ENCODE peak calls at places on chromosome 3, in five cellular contexts. One of them, this sample, is unnamed.

GRCh38 chr3:126983653-126984390 is 907 bp downstream of the PLXNA1 start:
- DNase-seq in activated naive CD8-positive, alpha-beta T cell treated with anti-CD3 and anti-CD28 coated beads for 36 hours: peak; percentile 46
- DNase-seq in stimulated activated effector memory CD8-positive, alpha-beta T cell treated with anti-CD3 and anti-CD28 coated beads, Interleukin-12 subunit alpha, Interleukin-12 subunit beta, amount 100 ng/mL, for 72 hours: peak; percentile 28
- DNase-seq in stimulated activated CD4-positive, alpha-beta T cell treated with anti-CD3 and anti-CD28 coated beads, Interleukin-4, amount 100 ng/mL, for 48 hours: peak; percentile 10
- DNase-seq in effector memory CD8-positive, alpha-beta T cell: peak; percentile 18
- DNase-seq in this sample: peak; percentile 59

GRCh38 chr3:114880078-114880477 is 267.0 kb downstream of the ZBTB20 start:
- DNase-seq in stimulated activated effector memory CD8-positive, alpha-beta T cell treated with anti-CD3 and anti-CD28 coated beads, Interleukin-12 subunit alpha, Interleukin-12 subunit beta, amount 100 ng/mL, for 72 hours: no peak
- DNase-seq in stimulated activated CD4-positive, alpha-beta T cell treated with anti-CD3 and anti-CD28 coated beads, Interleukin-4, amount 100 ng/mL, for 48 hours: no peak
- DNase-seq in effector memory CD8-positive, alpha-beta T cell: no peak
- DNase-seq in activated naive CD8-positive, alpha-beta T cell treated with anti-CD3 and anti-CD28 coated beads for 36 hours: no peak
- DNase-seq in this sample: peak; percentile 32

GRCh38 chr3:4824948-4825325 is 154.3 kb upstream of the BHLHE40 start:
- DNase-seq in effector memory CD8-positive, alpha-beta T cell: no peak
- DNase-seq in activated naive CD8-positive, alpha-beta T cell treated with anti-CD3 and anti-CD28 coated beads for 36 hours: no peak
- DNase-seq in stimulated activated effector memory CD8-positive, alpha-beta T cell treated with anti-CD3 and anti-CD28 coated beads, Interleukin-12 subunit alpha, Interleukin-12 subunit beta, amount 100 ng/mL, for 72 hours: no peak
- DNase-seq in stimulated activated CD4-positive, alpha-beta T cell treated with anti-CD3 and anti-CD28 coated beads, Interleukin-4, amount 100 ng/mL, for 48 hours: no peak
- DNase-seq in this sample: peak; percentile 90

GRCh38 chr3:10380906-10381795 is 60.2 kb upstream of the SEC13 start:
- DNase-seq in activated naive CD8-positive, alpha-beta T cell treated with anti-CD3 and anti-CD28 coated beads for 36 hours: no peak
- DNase-seq in stimulated activated CD4-positive, alpha-beta T cell treated with anti-CD3 and anti-CD28 coated beads, Interleukin-4, amount 100 ng/mL, for 48 hours: no peak
- DNase-seq in effector memory CD8-positive, alpha-beta T cell: no peak
- DNase-seq in stimulated activated effector memory CD8-positive, alpha-beta T cell treated with anti-CD3 and anti-CD28 coated beads, Interleukin-12 subunit alpha, Interleukin-12 subunit beta, amount 100 ng/mL, for 72 hours: no peak
- DNase-seq in this sample: no peak

GRCh38 chr3:141384157-141384556 is 15.9 kb downstream of the ZBTB38 start:
- DNase-seq in stimulated activated CD4-positive, alpha-beta T cell treated with anti-CD3 and anti-CD28 coated beads, Interleukin-4, amount 100 ng/mL, for 48 hours: no peak
- DNase-seq in stimulated activated effector memory CD8-positive, alpha-beta T cell treated with anti-CD3 and anti-CD28 coated beads, Interleukin-12 subunit alpha, Interleukin-12 subunit beta, amount 100 ng/mL, for 72 hours: no peak
- DNase-seq in effector memory CD8-positive, alpha-beta T cell: no peak
- DNase-seq in activated naive CD8-positive, alpha-beta T cell treated with anti-CD3 and anti-CD28 coated beads for 36 hours: no peak
- DNase-seq in this sample: no peak

GRCh38 chr3:73037369-73037699 is 24.1 kb upstream of the EBLN2 start:
- DNase-seq in stimulated activated effector memory CD8-positive, alpha-beta T cell treated with anti-CD3 and anti-CD28 coated beads, Interleukin-12 subunit alpha, Interleukin-12 subunit beta, amount 100 ng/mL, for 72 hours: no peak
- DNase-seq in stimulated activated CD4-positive, alpha-beta T cell treated with anti-CD3 and anti-CD28 coated beads, Interleukin-4, amount 100 ng/mL, for 48 hours: no peak
- DNase-seq in effector memory CD8-positive, alpha-beta T cell: no peak
- DNase-seq in activated naive CD8-positive, alpha-beta T cell treated with anti-CD3 and anti-CD28 coated beads for 36 hours: no peak
- DNase-seq in this sample: peak; percentile 7

GRCh38 chr3:135989247-135989646 is 23.7 kb downstream of the PPP2R3A start:
- DNase-seq in effector memory CD8-positive, alpha-beta T cell: no peak
- DNase-seq in stimulated activated effector memory CD8-positive, alpha-beta T cell treated with anti-CD3 and anti-CD28 coated beads, Interleukin-12 subunit alpha, Interleukin-12 subunit beta, amount 100 ng/mL, for 72 hours: no peak
- DNase-seq in activated naive CD8-positive, alpha-beta T cell treated with anti-CD3 and anti-CD28 coated beads for 36 hours: no peak
- DNase-seq in stimulated activated CD4-positive, alpha-beta T cell treated with anti-CD3 and anti-CD28 coated beads, Interleukin-4, amount 100 ng/mL, for 48 hours: no peak
- DNase-seq in this sample: no peak

GRCh38 chr3:179544981-179545645 is 17.6 kb upstream of the ACTL6A start:
- DNase-seq in stimulated activated CD4-positive, alpha-beta T cell treated with anti-CD3 and anti-CD28 coated beads, Interleukin-4, amount 100 ng/mL, for 48 hours: no peak
- DNase-seq in effector memory CD8-positive, alpha-beta T cell: no peak
- DNase-seq in activated naive CD8-positive, alpha-beta T cell treated with anti-CD3 and anti-CD28 coated beads for 36 hours: no peak
- DNase-seq in stimulated activated effector memory CD8-positive, alpha-beta T cell treated with anti-CD3 and anti-CD28 coated beads, Interleukin-12 subunit alpha, Interleukin-12 subunit beta, amount 100 ng/mL, for 72 hours: no peak
- DNase-seq in this sample: peak; percentile 98

GRCh38 chr3:97896547-97896946 is 74.7 kb downstream of the CRYBG3 start:
- DNase-seq in effector memory CD8-positive, alpha-beta T cell: no peak
- DNase-seq in activated naive CD8-positive, alpha-beta T cell treated with anti-CD3 and anti-CD28 coated beads for 36 hours: no peak
- DNase-seq in stimulated activated effector memory CD8-positive, alpha-beta T cell treated with anti-CD3 and anti-CD28 coated beads, Interleukin-12 subunit alpha, Interleukin-12 subunit beta, amount 100 ng/mL, for 72 hours: no peak
- DNase-seq in stimulated activated CD4-positive, alpha-beta T cell treated with anti-CD3 and anti-CD28 coated beads, Interleukin-4, amount 100 ng/mL, for 48 hours: no peak
- DNase-seq in this sample: no peak

GRCh38 chr3:59821274-59821673 is 771.4 kb upstream of the CFAP20DC start:
- DNase-seq in stimulated activated CD4-positive, alpha-beta T cell treated with anti-CD3 and anti-CD28 coated beads, Interleukin-4, amount 100 ng/mL, for 48 hours: no peak
- DNase-seq in effector memory CD8-positive, alpha-beta T cell: no peak
- DNase-seq in stimulated activated effector memory CD8-positive, alpha-beta T cell treated with anti-CD3 and anti-CD28 coated beads, Interleukin-12 subunit alpha, Interleukin-12 subunit beta, amount 100 ng/mL, for 72 hours: no peak
- DNase-seq in activated naive CD8-positive, alpha-beta T cell treated with anti-CD3 and anti-CD28 coated beads for 36 hours: no peak
- DNase-seq in this sample: no peak

GRCh38 chr3:69386535-69387385 is 872 bp upstream of the FRMD4B start:
- DNase-seq in stimulated activated CD4-positive, alpha-beta T cell treated with anti-CD3 and anti-CD28 coated beads, Interleukin-4, amount 100 ng/mL, for 48 hours: no peak
- DNase-seq in effector memory CD8-positive, alpha-beta T cell: no peak
- DNase-seq in activated naive CD8-positive, alpha-beta T cell treated with anti-CD3 and anti-CD28 coated beads for 36 hours: no peak
- DNase-seq in stimulated activated effector memory CD8-positive, alpha-beta T cell treated with anti-CD3 and anti-CD28 coated beads, Interleukin-12 subunit alpha, Interleukin-12 subunit beta, amount 100 ng/mL, for 72 hours: no peak
- DNase-seq in this sample: peak; percentile 56

GRCh38 chr3:194879991-194880939 is 194.6 kb downstream of the FAM43A start:
- DNase-seq in stimulated activated effector memory CD8-positive, alpha-beta T cell treated with anti-CD3 and anti-CD28 coated beads, Interleukin-12 subunit alpha, Interleukin-12 subunit beta, amount 100 ng/mL, for 72 hours: no peak
- DNase-seq in activated naive CD8-positive, alpha-beta T cell treated with anti-CD3 and anti-CD28 coated beads for 36 hours: peak; percentile 15
- DNase-seq in effector memory CD8-positive, alpha-beta T cell: no peak
- DNase-seq in stimulated activated CD4-positive, alpha-beta T cell treated with anti-CD3 and anti-CD28 coated beads, Interleukin-4, amount 100 ng/mL, for 48 hours: no peak
- DNase-seq in this sample: peak; percentile 55

This sample was measured in HT1080.